ENCODE peak calls at places on chromosome 5, in nine cellular contexts. C is K562, L is heart left ventricle, T is adrenal gland, H is body of pancreas, M is HepG2, E is HCT116, F is ovary, K is thyroid gland. O is an unnamed sample.

GRCh38 chr5:537098-537497 is 12.8 kb upstream of the SLC9A3 start:
- DNase-seq in C (no peak), L (no peak), T (no peak), H (no peak), M (no peak), E (no peak), F (no peak), K (no peak), O (no peak)

GRCh38 chr5:158553946-158554336 is 545.8 kb downstream of the EBF1 start:
- DNase-seq in C (no peak), L (no peak), T (no peak), H (no peak), M (no peak), E (no peak), F (no peak), K (no peak), O (no peak)

GRCh38 chr5:5585751-5586341 is 163.4 kb downstream of the ICE1 start:
- DNase-seq in C (no peak), L (no peak), T (no peak), H (no peak), M (no peak), E (no peak), F (no peak), K (no peak), O (no peak)

GRCh38 chr5:179342577-179342976 is 2.7 kb downstream of the ADAMTS2 start:
- DNase-seq in C (no peak), L (no peak), T (no peak), H (no peak), M (no peak), E (no peak), F (no peak), K (no peak), O (no peak)

GRCh38 chr5:146744358-146744757 is 134.2 kb downstream of the PPP2R2B start:
- DNase-seq in C (no peak), L (no peak), T (peak), H (no peak), M (no peak), E (no peak), F (no peak), K (no peak), O (no peak)

GRCh38 chr5:38871790-38872551 is 26.2 kb downstream of the OSMR start:
- DNase-seq in C (no peak), L (no peak), T (no peak), H (no peak), M (peak), E (peak), F (no peak), K (no peak), O (no peak)

GRCh38 chr5:67245259-67245846 is 48.8 kb upstream of the CD180 start:
- DNase-seq in C (no peak), L (no peak), T (no peak), H (no peak), M (no peak), E (no peak), F (no peak), K (no peak), O (no peak)

GRCh38 chr5:138149530-138149929 is 10.3 kb upstream of the NME5 start:
- DNase-seq in C (no peak), L (no peak), T (no peak), H (no peak), M (no peak), E (no peak), F (no peak), K (no peak), O (no peak)

GRCh38 chr5:137752873-137753226 is 1.3 kb downstream of the HNRNPA0 start:
- DNase-seq in C (peak), L (peak), T (peak), H (no peak), M (peak), E (no peak), F (peak), K (no peak), O (peak)

GRCh38 chr5:86881493-86882090 is 263.9 kb downstream of the COX7C start:
- DNase-seq in C (no peak), L (no peak), T (no peak), H (no peak), M (no peak), E (no peak), F (no peak), K (no peak), O (no peak)

GRCh38 chr5:136162001-136162400 is 29.4 kb downstream of the SMAD5 start:
- DNase-seq in C (no peak), L (no peak), T (no peak), H (no peak), M (no peak), E (no peak), F (no peak), K (peak), O (no peak)

GRCh38 chr5:5025098-5025773 is 114.9 kb upstream of the ADAMTS16 start:
- DNase-seq in C (no peak), L (no peak), T (no peak), H (no peak), M (no peak), E (no peak), F (no peak), K (no peak), O (no peak)

GRCh38 chr5:92864591-92864990 is 716.4 kb downstream of the NR2F1-AS1 start:
- DNase-seq in C (no peak), L (no peak), T (no peak), H (no peak), M (no peak), E (no peak), F (no peak), K (no peak), O (no peak)

GRCh38 chr5:6721442-6721841 is 8.2 kb downstream of the TENT4A start:
- DNase-seq in C (peak), L (no peak), T (peak), H (no peak), M (no peak), E (no peak), F (peak), K (no peak), O (no peak)
- H3K4me3 ChIP-seq in C (no peak), L (peak), T (peak), H (no peak), M (no peak), E (no peak), F (no peak), K (no peak), O (no peak)

GRCh38 chr5:61330879-61331406 is 1.1 kb upstream of the ZSWIM6 start:
- DNase-seq in C (peak), L (peak), T (peak), H (peak), M (peak), E (no peak), F (peak), K (peak), O (peak)
- TF ChIP-seq CTCF in C (no peak), L (peak), T (peak), H (peak), M (peak), E (peak), F (peak), K (peak), O (no peak)

GRCh38 chr5:134538296-134538695 is 12.8 kb downstream of the JADE2 start:
- DNase-seq in C (no peak), L (no peak), T (peak), H (no peak), M (no peak), E (no peak), F (no peak), K (no peak), O (no peak)

GRCh38 chr5:134541736-134542376 is 16.4 kb downstream of the JADE2 start:
- DNase-seq in C (peak), L (peak), T (peak), H (peak), M (no peak), E (no peak), F (peak), K (peak), O (no peak)

GRCh38 chr5:134543820-134544692 is 18.6 kb downstream of the JADE2 start:
- DNase-seq in C (no peak), L (no peak), T (no peak), H (no peak), M (no peak), E (no peak), F (no peak), K (no peak), O (no peak)

GRCh38 chr5:134539732-134540131 is 14.3 kb downstream of the JADE2 start:
- DNase-seq in C (no peak), L (no peak), T (no peak), H (no peak), M (no peak), E (no peak), F (no peak), K (no peak), O (no peak)

GRCh38 chr5:134540747-134541733 is 15.6 kb downstream of the JADE2 start:
- DNase-seq in C (no peak), L (no peak), T (no peak), H (no peak), M (no peak), E (no peak), F (no peak), K (peak), O (no peak)
- TF ChIP-seq POLR2A in C (no peak), L (no peak), T (no peak), H (no peak), M (no peak), E (no peak), F (no peak), K (no peak), O (no peak)

GRCh38 chr5:89044665-89045200 is 161.7 kb upstream of the MEF2C start:
- DNase-seq in C (no peak), L (no peak), T (no peak), H (no peak), M (no peak), E (no peak), F (no peak), K (no peak), O (no peak)

GRCh38 chr5:89045216-89045615 is 162.2 kb upstream of the MEF2C start:
- DNase-seq in C (no peak), L (no peak), T (no peak), H (no peak), M (no peak), E (no peak), F (no peak), K (no peak), O (no peak)

GRCh38 chr5:89042746-89043145 is 159.8 kb upstream of the MEF2C start:
- DNase-seq in C (no peak), L (no peak), T (no peak), H (no peak), M (no peak), E (no peak), F (no peak), K (no peak), O (no peak)

GRCh38 chr5:89041249-89041808 is 158.3 kb upstream of the MEF2C start:
- DNase-seq in C (no peak), L (no peak), T (no peak), H (no peak), M (no peak), E (no peak), F (no peak), K (no peak), O (no peak)

DNA sequence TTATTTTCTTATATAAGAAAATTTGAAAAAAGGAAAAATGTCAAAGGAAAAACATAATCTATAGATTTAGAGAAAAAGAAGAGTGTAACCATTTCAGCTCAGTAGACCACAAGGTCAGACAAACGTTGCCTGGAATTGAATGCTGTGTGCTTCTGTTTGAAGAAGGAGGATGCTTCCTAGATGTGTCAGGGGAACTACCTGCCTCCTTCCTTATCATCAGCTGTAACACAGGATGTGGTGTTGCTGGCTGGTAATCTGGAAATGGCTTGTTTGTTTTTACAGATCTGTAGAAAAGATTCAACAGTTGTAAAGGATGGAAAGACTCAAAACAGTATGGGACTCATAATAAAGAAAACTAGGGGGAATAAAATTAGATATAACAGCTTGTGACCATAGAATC is 160.7 kb upstream of the MEF2C start:
- DNase-seq in C (no peak), L (no peak), T (no peak), H (no peak), M (peak), E (no peak), F (no peak), K (no peak), O (no peak)
- H3K4me3 ChIP-seq in C (no peak), L (no peak), T (no peak), H (no peak), M (no peak), E (no peak), F (no peak), K (no peak), O (no peak)

GRCh38 chr5:76209297-76209696 is 126.1 kb downstream of the SV2C start:
- DNase-seq in C (peak), L (no peak), T (no peak), H (no peak), M (no peak), E (no peak), F (no peak), K (no peak), O (no peak)
- TF ChIP-seq CTCF in C (no peak), L (no peak), T (no peak), H (no peak), M (no peak), E (peak), F (no peak), K (no peak), O (no peak)